ENCODE peak calls at places on chromosomes 12 and 14, in five cellular contexts. One of them, this sample, is unnamed.

GRCh38 chr14:30710870-30711269 is 88.8 kb downstream of the SCFD1 start:
- DNase-seq in choroid plexus epithelial cell: peak
- DNase-seq in CD8-positive, alpha-beta T cell: no peak
- DNase-seq in effector memory CD4-positive, alpha-beta T cell: no peak
- DNase-seq in kidney epithelial cell: no peak
- DNase-seq in this sample: no peak

GRCh38 chr12:115114140-115114539 is 430.2 kb upstream of the TBX3 start:
- DNase-seq in kidney epithelial cell: no peak
- DNase-seq in CD8-positive, alpha-beta T cell: no peak
- DNase-seq in choroid plexus epithelial cell: no peak
- DNase-seq in effector memory CD4-positive, alpha-beta T cell: no peak
- DNase-seq in this sample: no peak

GRCh38 chr12:128449146-128449894 is 182.3 kb downstream of the TMEM132C start:
- DNase-seq in choroid plexus epithelial cell: no peak
- DNase-seq in CD8-positive, alpha-beta T cell: no peak
- DNase-seq in effector memory CD4-positive, alpha-beta T cell: no peak
- DNase-seq in kidney epithelial cell: no peak
- DNase-seq in this sample: no peak

GRCh38 chr14:100880271-100881101 is 23.0 kb downstream of the RTL1 start:
- DNase-seq in kidney epithelial cell: no peak
- DNase-seq in CD8-positive, alpha-beta T cell: no peak
- DNase-seq in choroid plexus epithelial cell: no peak
- DNase-seq in effector memory CD4-positive, alpha-beta T cell: no peak
- DNase-seq in this sample: no peak

GRCh38 chr14:103014466-103015319 is 42.7 kb downstream of the CDC42BPB start:
- DNase-seq in effector memory CD4-positive, alpha-beta T cell: no peak
- DNase-seq in kidney epithelial cell: no peak
- DNase-seq in choroid plexus epithelial cell: peak
- DNase-seq in CD8-positive, alpha-beta T cell: no peak
- DNase-seq in this sample: peak

GRCh38 chr12:121508533-121508932 is 72.3 kb downstream of the KDM2B start:
- DNase-seq in CD8-positive, alpha-beta T cell: no peak
- DNase-seq in effector memory CD4-positive, alpha-beta T cell: no peak
- DNase-seq in choroid plexus epithelial cell: no peak
- DNase-seq in kidney epithelial cell: no peak
- DNase-seq in this sample: no peak

GRCh38 chr12:18632848-18633247 is 105.0 kb downstream of the PLCZ1 start:
- DNase-seq in CD8-positive, alpha-beta T cell: no peak
- DNase-seq in effector memory CD4-positive, alpha-beta T cell: no peak
- DNase-seq in kidney epithelial cell: no peak
- DNase-seq in choroid plexus epithelial cell: no peak
- DNase-seq in this sample: no peak

GRCh38 chr14:62209287-62209899 is 447.2 kb downstream of the SNAPC1 start:
- DNase-seq in effector memory CD4-positive, alpha-beta T cell: no peak
- DNase-seq in choroid plexus epithelial cell: peak
- DNase-seq in kidney epithelial cell: no peak
- DNase-seq in CD8-positive, alpha-beta T cell: no peak
- DNase-seq in this sample: no peak

GRCh38 chr12:51678086-51678724 is 87.2 kb downstream of the SCN8A start:
- DNase-seq in choroid plexus epithelial cell: peak
- DNase-seq in effector memory CD4-positive, alpha-beta T cell: no peak
- DNase-seq in kidney epithelial cell: peak
- DNase-seq in CD8-positive, alpha-beta T cell: no peak
- DNase-seq in this sample: peak

GRCh38 chr14:33229269-33229924 is 290.7 kb downstream of the NPAS3 start:
- DNase-seq in choroid plexus epithelial cell: peak
- DNase-seq in effector memory CD4-positive, alpha-beta T cell: no peak
- DNase-seq in kidney epithelial cell: no peak
- DNase-seq in CD8-positive, alpha-beta T cell: no peak
- DNase-seq in this sample: no peak

GRCh38 chr14:56358265-56358664 is 221.3 kb upstream of the TMEM260 start:
- DNase-seq in CD8-positive, alpha-beta T cell: no peak
- DNase-seq in choroid plexus epithelial cell: no peak
- DNase-seq in kidney epithelial cell: no peak
- DNase-seq in effector memory CD4-positive, alpha-beta T cell: no peak
- DNase-seq in this sample: no peak

GRCh38 chr12:81692008-81692407 is 67.1 kb downstream of the PPFIA2 start:
- DNase-seq in effector memory CD4-positive, alpha-beta T cell: no peak
- DNase-seq in CD8-positive, alpha-beta T cell: no peak
- DNase-seq in kidney epithelial cell: no peak
- DNase-seq in choroid plexus epithelial cell: no peak
- DNase-seq in this sample: no peak

GRCh38 chr12:59444932-59445331 is 150.9 kb upstream of the SLC16A7 start:
- DNase-seq in choroid plexus epithelial cell: peak
- DNase-seq in effector memory CD4-positive, alpha-beta T cell: no peak
- DNase-seq in kidney epithelial cell: no peak
- DNase-seq in CD8-positive, alpha-beta T cell: no peak
- DNase-seq in this sample: no peak

GRCh38 chr12:95532851-95533250 is 18.4 kb downstream of the USP44 start:
- DNase-seq in effector memory CD4-positive, alpha-beta T cell: no peak
- DNase-seq in kidney epithelial cell: no peak
- DNase-seq in choroid plexus epithelial cell: peak
- DNase-seq in CD8-positive, alpha-beta T cell: no peak
- DNase-seq in this sample: no peak

DNA sequence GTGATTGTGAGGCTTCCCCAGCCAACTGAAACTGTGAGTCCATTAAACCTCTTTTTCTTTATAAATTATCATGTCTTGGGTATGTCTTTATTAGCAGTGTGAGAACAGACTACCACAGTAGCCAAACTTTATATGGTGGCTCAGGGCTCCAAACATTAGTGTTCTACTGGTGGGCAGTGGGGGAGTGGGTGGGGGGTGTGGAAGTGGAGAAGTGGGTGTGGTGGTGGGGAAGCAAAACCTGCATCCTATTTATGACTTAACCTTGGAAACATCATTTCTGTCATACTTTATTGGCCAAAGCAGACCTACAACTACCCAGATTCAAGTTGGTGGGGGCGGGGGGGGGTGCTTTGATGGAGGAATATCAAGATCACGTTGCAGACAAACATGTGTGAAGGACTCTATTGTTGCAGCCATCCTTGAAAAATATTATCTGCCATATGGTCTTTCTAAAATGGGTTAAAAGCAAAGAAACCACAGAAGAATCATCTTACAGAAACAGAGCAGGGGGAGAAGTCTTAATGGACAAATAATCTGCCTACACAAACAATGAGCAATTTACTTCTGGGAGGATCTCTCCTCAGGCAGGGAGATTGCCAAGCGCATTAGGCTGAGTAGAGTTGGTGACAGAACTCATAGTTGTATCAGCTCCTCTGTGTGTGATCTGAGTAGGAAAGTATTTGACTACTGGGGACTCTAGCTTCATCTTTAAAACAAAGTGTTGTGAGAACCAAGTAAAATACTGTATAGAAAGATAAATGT is 1.4 kb upstream of the PWP1 start:
- DNase-seq in CD8-positive, alpha-beta T cell: no peak
- DNase-seq in choroid plexus epithelial cell: peak
- DNase-seq in kidney epithelial cell: no peak
- DNase-seq in effector memory CD4-positive, alpha-beta T cell: no peak
- DNase-seq in this sample: no peak
- H3K4me3 ChIP-seq in CD8-positive, alpha-beta T cell: no peak
- H3K4me3 ChIP-seq in choroid plexus epithelial cell: no peak
- H3K4me3 ChIP-seq in kidney epithelial cell: no peak
- H3K4me3 ChIP-seq in effector memory CD4-positive, alpha-beta T cell: no peak
- H3K4me3 ChIP-seq in this sample: no peak

GRCh38 chr14:22418631-22419030 is 170.4 kb downstream of the DAD1 start:
- DNase-seq in effector memory CD4-positive, alpha-beta T cell: no peak
- DNase-seq in CD8-positive, alpha-beta T cell: no peak
- DNase-seq in choroid plexus epithelial cell: no peak
- DNase-seq in kidney epithelial cell: no peak
- DNase-seq in this sample: no peak
- H3K4me3 ChIP-seq in effector memory CD4-positive, alpha-beta T cell: no peak
- H3K4me3 ChIP-seq in CD8-positive, alpha-beta T cell: no peak
- H3K4me3 ChIP-seq in choroid plexus epithelial cell: no peak
- H3K4me3 ChIP-seq in kidney epithelial cell: no peak
- H3K4me3 ChIP-seq in this sample: no peak

DNA sequence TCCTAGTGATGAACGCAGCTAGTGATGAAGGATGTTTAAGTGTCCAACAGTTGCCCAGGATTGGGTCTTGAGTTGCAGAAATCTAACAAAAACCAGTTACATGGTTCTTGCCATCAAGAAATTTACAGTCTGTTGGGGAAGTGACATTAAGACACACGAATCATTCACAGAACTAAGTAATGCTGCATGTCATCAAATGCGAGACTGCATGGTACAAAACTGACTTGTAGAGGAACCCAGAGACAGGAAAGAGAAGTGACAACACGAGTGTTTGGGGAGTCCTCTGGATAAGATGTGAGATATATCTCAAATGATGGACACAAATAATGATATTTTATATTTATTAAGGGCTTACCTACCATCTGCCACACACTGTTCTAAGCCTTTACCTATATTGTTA is 6.1 kb upstream of the SYNE3 start:
- DNase-seq in kidney epithelial cell: no peak
- DNase-seq in CD8-positive, alpha-beta T cell: no peak
- DNase-seq in choroid plexus epithelial cell: no peak
- DNase-seq in effector memory CD4-positive, alpha-beta T cell: no peak
- DNase-seq in this sample: peak
- H3K4me3 ChIP-seq in kidney epithelial cell: no peak
- H3K4me3 ChIP-seq in CD8-positive, alpha-beta T cell: no peak
- H3K4me3 ChIP-seq in choroid plexus epithelial cell: no peak
- H3K4me3 ChIP-seq in effector memory CD4-positive, alpha-beta T cell: no peak
- H3K4me3 ChIP-seq in this sample: no peak

DNA sequence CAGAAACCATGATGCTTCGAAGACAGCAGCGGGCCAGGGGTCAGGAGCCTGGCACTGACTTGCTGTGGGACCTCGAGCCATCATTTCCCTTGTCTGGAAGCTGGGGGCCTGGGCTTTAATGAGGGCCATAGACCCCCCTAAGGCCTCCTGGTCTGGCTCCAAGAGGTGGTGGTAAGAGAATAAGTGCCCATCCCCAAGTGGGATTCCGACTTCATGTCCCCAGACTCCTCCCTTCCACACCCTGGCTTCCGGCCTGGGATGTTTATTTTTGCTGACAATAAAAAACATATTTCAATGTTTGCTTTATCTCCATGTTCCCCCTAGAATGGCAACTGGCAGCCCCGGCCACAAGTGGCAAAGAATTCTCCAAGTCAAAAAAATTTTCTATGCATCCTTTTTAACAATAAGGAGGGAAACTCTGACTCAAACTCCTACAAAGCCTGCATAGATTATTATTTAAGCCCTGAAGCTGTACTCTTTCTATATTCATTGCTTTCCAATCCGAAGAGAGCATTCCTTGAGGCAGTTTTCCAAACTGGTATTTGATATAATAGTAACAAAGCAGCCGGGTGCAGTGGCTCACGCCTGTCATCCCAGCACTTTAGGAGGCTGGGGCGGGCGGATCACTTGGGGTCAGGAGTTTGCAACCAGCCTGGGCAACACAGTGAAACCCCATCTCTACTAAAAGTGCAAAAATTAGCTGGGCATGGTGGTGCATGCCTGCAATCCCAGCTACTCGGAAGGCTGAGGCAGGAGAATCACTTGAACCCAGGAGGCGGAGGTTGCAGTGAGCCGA is 84.0 kb downstream of the ITPK1 start:
- DNase-seq in choroid plexus epithelial cell: no peak
- DNase-seq in effector memory CD4-positive, alpha-beta T cell: no peak
- DNase-seq in kidney epithelial cell: no peak
- DNase-seq in CD8-positive, alpha-beta T cell: no peak
- DNase-seq in this sample: no peak
- H3K4me3 ChIP-seq in choroid plexus epithelial cell: no peak
- H3K4me3 ChIP-seq in effector memory CD4-positive, alpha-beta T cell: no peak
- H3K4me3 ChIP-seq in kidney epithelial cell: no peak
- H3K4me3 ChIP-seq in CD8-positive, alpha-beta T cell: no peak
- H3K4me3 ChIP-seq in this sample: no peak

DNA sequence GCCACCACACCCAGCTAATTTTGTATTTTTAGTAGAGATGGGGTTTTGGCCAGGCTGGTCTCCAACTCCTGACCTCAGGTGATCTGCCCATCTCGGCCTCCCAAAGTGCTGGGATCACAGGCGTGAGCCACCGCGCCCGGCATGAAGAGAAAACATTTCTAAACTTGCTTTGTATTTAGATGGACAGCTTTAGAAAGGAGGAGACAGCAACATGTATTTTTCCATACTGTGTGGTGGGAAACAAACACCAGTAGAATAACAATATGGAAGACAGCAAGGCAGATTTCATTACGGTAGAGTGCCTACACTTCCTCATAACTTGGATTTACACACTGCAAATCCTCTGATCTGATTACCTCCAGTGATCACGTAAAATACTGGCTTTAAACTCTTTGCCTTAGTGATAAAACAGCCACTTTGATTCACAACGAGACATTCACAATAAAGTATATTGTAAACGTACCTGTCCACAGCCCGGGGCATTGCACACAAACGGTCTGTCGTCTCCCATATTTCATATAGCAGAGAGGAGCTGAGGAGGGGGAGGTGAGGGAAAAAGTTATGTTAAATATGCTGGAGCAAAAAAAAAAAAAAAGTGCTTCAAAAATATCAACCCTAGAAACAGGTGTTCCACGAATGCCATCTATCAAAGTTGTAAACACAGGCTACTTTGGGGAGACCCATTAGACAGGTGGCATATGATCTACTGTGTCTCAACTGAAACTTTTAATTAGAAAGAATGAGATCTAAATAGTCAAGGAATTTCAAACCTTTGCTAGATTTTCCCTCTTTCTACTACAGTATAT is 25.5 kb downstream of the ATF7 start:
- DNase-seq in kidney epithelial cell: no peak
- DNase-seq in choroid plexus epithelial cell: no peak
- DNase-seq in effector memory CD4-positive, alpha-beta T cell: no peak
- DNase-seq in CD8-positive, alpha-beta T cell: no peak
- DNase-seq in this sample: no peak
- H3K4me3 ChIP-seq in kidney epithelial cell: no peak
- H3K4me3 ChIP-seq in choroid plexus epithelial cell: no peak
- H3K4me3 ChIP-seq in effector memory CD4-positive, alpha-beta T cell: no peak
- H3K4me3 ChIP-seq in CD8-positive, alpha-beta T cell: no peak
- H3K4me3 ChIP-seq in this sample: no peak

GRCh38 chr14:97046991-97047390 is 249.8 kb downstream of the VRK1 start:
- DNase-seq in effector memory CD4-positive, alpha-beta T cell: no peak
- DNase-seq in CD8-positive, alpha-beta T cell: no peak
- DNase-seq in kidney epithelial cell: no peak
- DNase-seq in choroid plexus epithelial cell: no peak
- DNase-seq in this sample: no peak
- H3K4me3 ChIP-seq in effector memory CD4-positive, alpha-beta T cell: no peak
- H3K4me3 ChIP-seq in CD8-positive, alpha-beta T cell: no peak
- H3K4me3 ChIP-seq in kidney epithelial cell: no peak
- H3K4me3 ChIP-seq in choroid plexus epithelial cell: no peak
- H3K4me3 ChIP-seq in this sample: no peak

This sample was measured in HL-60.